ENCODE peak calls at places on chromosomes 5 and 9, in five cellular contexts. I is suprapubic skin, A is lower leg skin, L is transverse colon, O is A549. X is an unnamed sample.

GRCh38 chr5:124124711-124125229 is 612.8 kb downstream of the CSNK1G3 start:
- DNase-seq in I (no peak), A (no peak), L (no peak), O (no peak), X (no peak)

GRCh38 chr9:86287013-86287412 is 4.7 kb upstream of the ISCA1 start:
- DNase-seq in I (no peak), A (no peak), L (no peak), O (peak), X (peak)

GRCh38 chr5:179825655-179826182 is 5.0 kb downstream of the SQSTM1 start:
- DNase-seq in I (no peak), A (no peak), L (peak), O (peak), X (no peak)

GRCh38 chr5:32833621-32834102 is 122.5 kb downstream of the NPR3 start:
- DNase-seq in I (no peak), A (no peak), L (no peak), O (no peak), X (no peak)

GRCh38 chr9:76585487-76586459 is 126.8 kb downstream of the GCNT1 start:
- DNase-seq in I (no peak), A (no peak), L (no peak), O (no peak), X (no peak)

GRCh38 chr5:89374144-89374784 is 491.3 kb upstream of the MEF2C start:
- DNase-seq in I (no peak), A (no peak), L (peak), O (no peak), X (no peak)

GRCh38 chr9:94029932-94030317 is 54.3 kb upstream of the PTPDC1 start:
- DNase-seq in I (no peak), A (no peak), L (no peak), O (no peak), X (no peak)

GRCh38 chr9:122032346-122032745 is 60.8 kb downstream of the TTLL11 start:
- DNase-seq in I (no peak), A (no peak), L (no peak), O (no peak), X (no peak)

GRCh38 chr9:32928912-32929311 is 72.5 kb downstream of the APTX start:
- DNase-seq in I (no peak), A (no peak), L (no peak), O (no peak), X (no peak)

GRCh38 chr5:101505891-101506570 is 602.9 kb upstream of the ST8SIA4 start:
- DNase-seq in I (no peak), A (no peak), L (no peak), O (no peak), X (no peak)

GRCh38 chr5:103525366-103525765 is 37.2 kb downstream of the NUDT12 start:
- DNase-seq in I (no peak), A (no peak), L (no peak), O (no peak), X (no peak)

GRCh38 chr9:69120380-69121154 is 53.5 kb upstream of the TJP2 start:
- DNase-seq in I (peak), A (peak), L (peak), O (no peak), X (peak)
- TF ChIP-seq POLR2A in I (no peak), A (no peak), L (peak), O (no peak), X (no peak)

GRCh38 chr5:74875994-74876791 is 10.0 kb upstream of the FAM169A start:
- DNase-seq in I (no peak), A (no peak), L (no peak), O (no peak), X (no peak)

GRCh38 chr5:74873525-74874249 is 7.5 kb upstream of the FAM169A start:
- DNase-seq in I (no peak), A (no peak), L (no peak), O (no peak), X (no peak)

GRCh38 chr5:74877624-74878304 is 11.6 kb upstream of the FAM169A start:
- DNase-seq in I (no peak), A (no peak), L (no peak), O (no peak), X (no peak)
- TF ChIP-seq POLR2A in I (no peak), A (no peak), L (no peak), O (no peak), X (no peak)

DNA sequence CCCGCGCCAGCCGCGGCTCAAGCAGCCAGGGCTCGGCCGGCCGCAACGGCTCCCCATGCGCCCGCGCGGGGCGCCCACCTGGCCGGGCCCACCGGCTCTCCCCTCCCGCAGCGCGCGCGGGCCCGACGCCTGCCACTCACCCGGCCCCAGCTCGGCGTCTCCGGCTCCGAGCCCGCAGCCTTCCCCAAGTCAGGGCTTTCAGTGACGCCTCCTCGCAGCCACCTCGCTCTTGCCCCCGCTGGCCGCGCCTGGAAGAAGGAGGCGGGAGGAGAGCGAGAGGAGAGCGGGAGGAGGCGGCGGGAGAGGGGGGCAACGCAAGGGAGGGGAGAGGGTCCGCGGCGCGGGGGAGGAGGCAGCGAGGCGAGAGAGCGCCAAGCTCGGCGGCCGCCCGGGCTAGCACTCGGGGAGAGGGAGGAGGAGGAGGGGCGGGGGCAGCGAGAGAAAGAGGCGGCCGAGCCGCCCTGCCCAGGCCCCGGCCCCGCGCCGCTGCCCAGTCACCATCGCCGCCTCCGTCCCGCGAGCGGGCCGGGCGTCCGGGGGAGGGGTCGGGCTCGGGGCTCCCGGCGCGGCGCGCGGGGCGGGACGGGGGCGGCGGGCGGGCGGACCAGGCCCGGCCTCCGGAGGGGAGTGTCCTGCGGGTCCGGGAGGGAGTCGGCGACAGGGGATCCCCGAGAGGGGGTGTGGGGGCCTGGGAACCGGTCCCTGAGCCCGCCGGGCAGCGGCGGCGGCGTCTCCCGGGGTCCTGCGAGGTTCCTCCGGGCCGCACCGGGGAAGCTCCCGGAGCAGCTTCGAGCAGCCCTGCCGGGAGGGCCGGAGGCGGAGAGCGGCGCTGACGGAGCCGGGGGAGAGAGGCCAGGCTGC is at the start of gene LHFPL2:
- DNase-seq in I (peak), A (peak), L (peak), O (peak), X (peak)
- TF ChIP-seq POLR2A in I (no peak), A (peak), L (peak), O (peak), X (peak)

DNA sequence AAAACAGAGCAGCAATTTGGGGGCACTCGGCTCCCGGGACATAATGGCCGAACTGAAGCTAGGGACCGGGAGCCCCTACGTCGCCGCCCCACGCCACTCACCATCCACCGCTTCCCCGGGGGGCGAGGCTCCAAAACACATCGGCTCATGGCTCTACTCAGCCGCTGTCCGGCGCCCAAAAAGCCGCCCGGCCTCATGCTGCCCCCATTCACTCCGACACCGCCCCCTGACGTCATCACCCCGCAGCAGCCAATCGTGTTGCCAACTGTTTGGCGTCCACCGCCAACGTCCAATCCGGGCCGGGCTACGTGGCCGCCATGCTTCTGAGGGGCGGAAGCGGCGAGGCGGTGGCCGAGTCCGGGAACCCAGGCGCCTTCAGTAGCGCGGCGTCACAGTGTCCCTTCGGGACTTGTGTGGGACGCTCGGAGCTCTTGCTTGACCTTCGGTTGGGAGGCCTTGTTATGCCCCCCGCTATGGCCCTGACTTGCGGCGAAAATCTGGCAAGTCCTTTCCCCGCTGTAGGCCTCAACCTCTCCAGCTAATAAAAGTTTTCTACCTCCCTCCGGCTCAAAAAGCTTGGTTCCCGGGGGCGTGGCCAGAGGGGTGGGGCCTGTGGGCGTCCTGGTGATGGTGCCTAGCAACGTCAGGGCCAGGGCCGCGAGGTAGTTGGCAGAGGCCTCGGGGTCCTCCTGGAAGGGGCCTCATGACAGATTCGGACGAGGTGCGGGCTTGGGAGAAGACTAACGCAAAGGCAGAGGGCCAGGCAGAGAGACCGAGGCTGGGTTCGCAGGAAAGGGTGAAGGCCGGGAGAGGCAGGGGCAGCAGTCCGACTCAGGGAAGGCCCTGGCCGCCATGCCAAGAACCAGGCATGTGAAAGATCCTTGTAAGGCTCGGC is at the start of the genes PTRH1 and TTC16:
- DNase-seq in I (peak), A (peak), L (peak), O (peak), X (peak)
- TF ChIP-seq POLR2A in I (no peak), A (no peak), L (peak), O (no peak), X (peak)

DNA sequence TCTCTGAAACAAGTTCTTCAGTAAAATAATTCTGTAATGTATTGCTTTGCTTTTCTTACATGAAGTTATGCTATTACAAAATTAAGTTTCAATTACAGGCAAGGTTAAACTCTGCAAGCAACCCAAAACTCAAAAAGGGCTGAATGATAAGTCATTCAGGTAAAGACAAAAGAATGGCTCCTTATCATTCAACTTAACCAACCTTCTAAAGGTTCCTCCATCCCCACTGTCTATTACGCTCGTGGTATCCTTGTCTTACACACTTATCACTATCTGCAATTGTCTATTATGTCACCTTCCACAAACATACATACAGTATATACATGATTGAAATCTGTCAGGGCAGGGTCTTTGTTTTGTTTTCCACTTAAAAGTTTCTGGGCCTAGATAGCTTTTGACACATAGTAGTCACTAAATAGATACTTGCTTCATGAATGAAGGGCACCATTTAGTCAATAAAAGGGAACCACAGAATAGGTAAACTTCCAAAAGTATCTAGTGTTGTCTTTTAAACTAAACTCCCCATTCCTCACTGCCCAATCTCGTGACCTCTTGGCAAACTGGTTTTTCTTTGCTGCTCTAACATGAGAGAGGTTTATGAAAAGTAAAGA is 6.9 kb downstream of the RPL37 start:
- DNase-seq in I (no peak), A (no peak), L (no peak), O (no peak), X (no peak)
- TF ChIP-seq POLR2A in I (no peak), A (no peak), L (no peak), O (no peak), X (no peak)

DNA sequence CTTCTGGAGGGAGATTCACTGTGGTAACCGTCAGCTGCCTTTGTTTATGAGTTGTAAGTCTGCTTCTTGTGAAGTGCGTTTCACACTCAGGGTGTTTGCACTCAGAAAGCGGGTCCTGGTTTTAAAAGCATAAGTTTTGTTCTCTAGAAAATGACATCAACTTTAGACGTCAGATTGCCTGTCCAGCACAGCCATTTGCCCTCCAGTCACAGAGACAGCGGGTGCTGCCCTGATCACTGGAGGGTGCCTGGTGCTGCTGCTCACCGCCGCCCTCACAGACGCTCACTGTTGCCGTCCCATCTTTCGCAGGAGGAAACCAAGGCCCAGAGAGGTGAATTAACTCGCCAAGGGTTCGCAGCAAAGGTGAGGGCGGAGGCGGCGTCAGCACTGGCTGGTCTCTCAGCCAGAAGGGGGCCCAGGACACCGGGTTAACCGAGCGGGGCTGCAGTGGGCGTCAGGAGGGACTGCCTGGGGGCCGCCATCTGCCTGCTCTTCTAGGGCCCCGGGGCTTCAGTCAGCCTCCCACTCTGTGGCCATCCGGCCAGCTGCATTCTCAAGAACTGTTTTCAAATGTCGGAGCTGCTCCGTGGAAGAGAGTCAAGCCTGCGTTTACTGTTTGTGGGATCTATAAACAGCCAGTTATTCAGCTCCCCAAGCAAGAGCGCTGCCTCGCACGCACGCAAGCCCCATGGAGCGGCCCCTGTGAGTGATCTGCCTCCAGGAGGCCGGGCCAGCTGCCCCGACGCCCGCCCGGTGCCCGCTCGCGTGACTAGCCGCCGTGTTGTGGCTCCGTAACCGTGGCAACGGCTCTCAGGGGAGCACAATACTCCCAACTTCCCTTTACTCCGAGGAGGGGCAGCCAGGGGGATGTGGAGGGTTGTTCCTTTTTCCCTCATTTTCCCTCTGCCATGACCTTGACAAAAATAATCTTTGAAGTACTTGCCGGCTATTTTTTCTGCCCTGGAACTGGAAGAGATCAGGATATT is 43.4 kb upstream of the EXOC3 start:
- DNase-seq in I (peak), A (peak), L (peak), O (peak), X (peak)
- TF ChIP-seq POLR2A in I (no peak), A (no peak), L (peak), O (no peak), X (peak)

GRCh38 chr9:127445851-127446719 is 5.1 kb downstream of the RPL12 start:
- DNase-seq in I (no peak), A (no peak), L (no peak), O (peak), X (no peak)
- TF ChIP-seq POLR2A in I (no peak), A (no peak), L (no peak), O (peak), X (no peak)

GRCh38 chr5:95963650-95964410 is 2.2 kb upstream of the ELL2 start:
- DNase-seq in I (no peak), A (no peak), L (no peak), O (no peak), X (no peak)

GRCh38 chr5:95969055-95969454 is 7.4 kb upstream of the ELL2 start:
- DNase-seq in I (no peak), A (no peak), L (no peak), O (no peak), X (no peak)

GRCh38 chr5:95962785-95963184 is 1.1 kb upstream of the ELL2 start:
- DNase-seq in I (no peak), A (no peak), L (no peak), O (peak), X (peak)

GRCh38 chr5:95967236-95967635 is 5.6 kb upstream of the ELL2 start:
- DNase-seq in I (no peak), A (no peak), L (no peak), O (no peak), X (no peak)

DNA sequence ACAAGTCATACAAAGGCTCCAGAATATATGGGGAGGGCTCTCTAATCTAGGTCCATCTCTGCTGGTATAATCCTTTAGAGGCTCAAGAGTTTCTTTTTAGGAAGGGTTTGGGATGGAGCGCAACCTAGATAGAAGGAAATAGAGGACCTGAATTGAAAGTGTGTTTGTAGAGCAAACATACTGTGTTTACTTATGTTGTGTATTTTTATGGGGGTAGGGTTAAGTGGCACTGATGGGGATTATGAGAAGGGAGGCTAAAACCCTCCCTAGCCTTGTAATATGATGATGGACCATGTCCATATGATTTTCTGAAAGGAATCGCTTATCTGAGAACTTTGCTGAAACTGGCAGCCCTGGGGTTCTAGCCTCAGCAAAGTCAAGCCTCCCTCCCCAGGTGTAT is 4.4 kb upstream of the ELL2 start:
- DNase-seq in I (no peak), A (no peak), L (no peak), O (peak), X (no peak)
- TF ChIP-seq POLR2A in I (no peak), A (no peak), L (no peak), O (no peak), X (no peak)

GRCh38 chr5:157603333-157604190 is 28.0 kb upstream of the ADAM19 start:
- DNase-seq in I (no peak), A (no peak), L (no peak), O (peak), X (no peak)
- TF ChIP-seq POLR2A in I (no peak), A (no peak), L (no peak), O (no peak), X (no peak)

DNA sequence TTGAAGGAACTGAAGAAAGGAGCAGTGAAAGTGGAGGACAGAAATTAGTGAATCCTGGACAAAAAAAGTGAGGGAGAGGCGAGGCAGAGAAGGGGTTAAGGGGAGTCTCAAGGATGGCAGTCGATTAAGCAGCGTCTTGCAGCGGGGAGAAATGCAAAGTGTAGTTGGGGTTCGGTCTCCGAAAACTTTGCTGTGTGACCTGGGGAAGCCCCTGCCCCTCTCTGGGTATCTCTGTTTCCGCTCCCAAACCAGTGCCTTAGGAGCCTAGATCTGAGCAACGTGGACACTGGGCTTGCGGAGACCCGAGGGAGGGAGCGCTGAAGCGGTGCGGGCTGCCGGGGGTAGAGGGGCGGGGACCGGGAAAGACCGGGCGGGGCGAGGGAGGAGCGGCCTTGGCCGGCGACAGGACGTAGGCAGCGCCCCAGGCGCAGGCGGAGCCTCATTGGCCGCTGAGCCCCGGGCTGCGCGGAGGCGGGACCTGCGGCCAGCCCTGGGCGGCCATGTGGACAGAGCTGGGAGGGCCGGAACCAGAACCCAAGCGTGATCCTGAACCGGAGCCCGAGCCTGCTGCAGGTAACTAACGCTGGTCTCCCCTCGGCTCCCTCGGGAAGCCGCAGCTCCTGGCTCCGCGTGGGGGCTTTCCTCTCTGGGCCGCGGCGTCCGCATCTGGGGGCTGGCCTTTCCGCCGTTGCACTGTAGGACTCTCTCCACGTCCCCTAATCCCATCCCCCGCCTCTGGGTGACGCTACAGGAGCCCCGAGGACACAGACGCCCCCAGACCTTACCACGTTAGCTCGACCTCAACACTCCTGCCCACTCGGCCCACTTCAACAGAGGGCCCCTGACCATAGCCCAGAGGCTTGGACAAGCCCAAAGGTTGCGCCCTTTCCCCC is at the start of gene ALDH1B1:
- DNase-seq in I (peak), A (peak), L (peak), O (peak), X (peak)
- TF ChIP-seq POLR2A in I (no peak), A (no peak), L (peak), O (peak), X (peak)